ENCODE peak calls at places on chromosomes 13 and 19, in eight cellular contexts. G, F, E, R, X, N, C and V are unnamed samples.

GRCh38 chr13:101838305-101838835 is 385.9 kb downstream of the ITGBL1 start:
- DNase-seq in N (no peak), E (no peak), X (no peak), C (peak), F (peak), R (no peak), G (no peak), V (no peak)

GRCh38 chr19:44737238-44738160 is 11.0 kb upstream of the BCL3 start:
- DNase-seq in X (no peak), N (no peak), C (no peak), F (peak), G (no peak), R (no peak), E (no peak), V (no peak)

GRCh38 chr19:49339364-49340068 is 4.3 kb downstream of the CD37 start:
- DNase-seq in G (peak), N (no peak), F (no peak), C (no peak), X (peak), R (peak), E (no peak), V (no peak)

GRCh38 chr13:26977541-26977940 is 194.1 kb downstream of the USP12 start:
- DNase-seq in X (no peak), C (no peak), F (no peak), R (no peak), E (no peak), N (peak), G (no peak), V (no peak)

GRCh38 chr19:53906211-53907192 is 2.6 kb upstream of the CACNG7 start:
- DNase-seq in N (peak), G (peak), E (peak), X (no peak), F (no peak), C (no peak), R (no peak), V (peak)

GRCh38 chr13:27965343-27965739 is 3.8 kb downstream of the CDX2 start:
- DNase-seq in C (no peak), E (no peak), R (no peak), X (no peak), G (no peak), F (no peak), N (no peak), V (no peak)

GRCh38 chr13:80054806-80055205 is 286.1 kb downstream of the SPRY2 start:
- DNase-seq in X (peak), R (no peak), F (no peak), E (no peak), C (no peak), N (no peak), G (no peak), V (no peak)

GRCh38 chr13:42478531-42479156 is 95.3 kb upstream of the TNFSF11 start:
- DNase-seq in C (no peak), R (no peak), E (no peak), N (peak), X (no peak), F (peak), G (no peak), V (no peak)

GRCh38 chr19:18736415-18737336 is 53.2 kb downstream of the CRTC1 start:
- DNase-seq in R (no peak), E (no peak), X (no peak), G (no peak), N (no peak), F (no peak), C (no peak), V (no peak)

GRCh38 chr19:4121815-4122214 is 2.1 kb downstream of the MAP2K2 start:
- DNase-seq in G (no peak), X (no peak), C (no peak), R (no peak), N (no peak), E (no peak), F (no peak), V (no peak)

GRCh38 chr19:29943615-29944014 is 1.6 kb downstream of the URI1 start:
- DNase-seq in F (no peak), E (no peak), C (no peak), X (no peak), R (no peak), N (no peak), G (no peak), V (no peak)

GRCh38 chr13:110957181-110957884 is 42.5 kb upstream of the ANKRD10 start:
- DNase-seq in X (no peak), G (no peak), F (no peak), C (no peak), N (no peak), R (no peak), E (no peak), V (no peak)

GRCh38 chr13:113804703-113805430 is 45.8 kb downstream of the TMEM255B start:
- DNase-seq in G (no peak), N (no peak), C (no peak), X (no peak), E (no peak), R (no peak), F (no peak), V (no peak)

GRCh38 chr19:23817519-23817918 is 58.8 kb upstream of the ZNF681 start:
- DNase-seq in E (peak), F (no peak), G (no peak), R (no peak), X (no peak), N (peak), C (no peak), V (no peak)

GRCh38 chr13:80823472-80823871 is 482.5 kb upstream of the SPRY2 start:
- DNase-seq in R (no peak), X (no peak), F (no peak), N (no peak), G (no peak), C (no peak), E (no peak), V (no peak)

GRCh38 chr13:48412100-48412556 is 785 bp downstream of the LPAR6 start:
- DNase-seq in C (no peak), N (no peak), R (no peak), X (no peak), F (no peak), E (no peak), G (no peak), V (no peak)

GRCh38 chr13:105139380-105140285 is 1395.8 kb downstream of the EFNB2 start:
- DNase-seq in C (no peak), N (peak), G (no peak), F (no peak), X (no peak), R (peak), E (peak), V (peak)

GRCh38 chr13:99237981-99238662 is 20.1 kb downstream of the GPR18 start:
- DNase-seq in E (no peak), G (no peak), C (no peak), R (no peak), N (peak), X (no peak), F (no peak), V (no peak)

GRCh38 chr13:51291341-51291740 is 48.1 kb upstream of the SERPINE3 start:
- DNase-seq in R (no peak), G (no peak), E (no peak), C (no peak), F (no peak), N (no peak), X (no peak), V (no peak)

GRCh38 chr19:48415395-48415794 is 21.9 kb downstream of the GRIN2D start:
- DNase-seq in C (no peak), G (no peak), E (peak), R (no peak), N (peak), F (no peak), X (no peak), V (peak)

GRCh38 chr19:18412610-18413239 is 6.5 kb upstream of the SSBP4 start:
- DNase-seq in R (no peak), F (no peak), G (no peak), X (no peak), E (no peak), N (no peak), C (no peak), V (no peak)

GRCh38 chr13:90750957-90751356 is 596.5 kb upstream of the MIR17HG start:
- DNase-seq in X (no peak), R (no peak), G (no peak), N (no peak), F (no peak), E (no peak), C (no peak), V (no peak)

GRCh38 chr19:19489804-19490204 is 25.5 kb downstream of the TSSK6 start:
- DNase-seq in X (no peak), F (no peak), N (peak), R (no peak), G (no peak), E (no peak), C (no peak), V (no peak)

GRCh38 chr13:50572129-50572528 is 271.4 kb downstream of the DLEU7 start:
- DNase-seq in F (no peak), C (no peak), G (no peak), X (no peak), E (no peak), R (no peak), N (no peak), V (no peak)

GRCh38 chr19:5354403-5354802 is 13.8 kb upstream of the PTPRS start:
- DNase-seq in E (no peak), C (no peak), G (no peak), F (no peak), X (no peak), N (no peak), R (no peak), V (no peak)

GRCh38 chr19:2805261-2805900 is 14.3 kb upstream of the ZNF554 start:
- DNase-seq in F (no peak), C (no peak), X (no peak), N (no peak), E (no peak), G (no peak), R (no peak), V (no peak)

GRCh38 chr19:49422407-49423277 is 599 bp downstream of the PTH2 start:
- DNase-seq in E (no peak), F (no peak), X (no peak), N (peak), R (peak), G (peak), C (no peak), V (peak)